ENCODE peak calls at places on chromosome 1, in ten cellular contexts. K is HFF-Myc; M is stimulated activated naive CD8-positive, alpha-beta T cell treated with anti-CD3 and anti-CD28 coated beads, Interleukin-15, Interleukin-2, amounts not matched to agents 100 U/mL and 50 U/mL, for 24 hours; B is RPMI7951; N is CD8-positive, alpha-beta T cell; O is germinal center; C is NCI-H1694; X is cerebellar cortex; H is NAMALWA; E is sciatic nerve. R is an unnamed sample.

GRCh38 chr1:109910963-109911798 is 532 bp downstream of the CSF1 start:
- DNase-seq in E (no peak), K (no peak), C (no peak), O (peak), H (no peak), N (no peak), B (no peak), X (no peak), M (peak), R (peak)

GRCh38 chr1:36415661-36416346 is 18.1 kb upstream of the LSM10 start:
- DNase-seq in K (no peak), O (no peak), C (no peak), B (no peak), X (no peak), E (no peak), M (no peak), N (no peak), H (no peak), R (no peak)

GRCh38 chr1:48200166-48200900 is 22.2 kb upstream of the SLC5A9 start:
- DNase-seq in M (no peak), E (no peak), C (no peak), H (no peak), N (no peak), K (no peak), O (no peak), B (peak), X (no peak), R (no peak)

GRCh38 chr1:50827546-50827945 is 132.5 kb downstream of the FAF1 start:
- DNase-seq in X (no peak), K (no peak), N (no peak), B (no peak), E (no peak), C (no peak), H (no peak), O (no peak), M (no peak), R (no peak)

GRCh38 chr1:178086294-178087255 is 7.3 kb upstream of the RASAL2 start:
- DNase-seq in N (no peak), H (peak), X (no peak), M (no peak), E (no peak), B (peak), O (no peak), C (no peak), K (no peak), R (no peak)

GRCh38 chr1:205519541-205520131 is 15.2 kb downstream of the CDK18 start:
- DNase-seq in E (no peak), O (no peak), B (peak), N (no peak), H (no peak), X (no peak), M (no peak), C (no peak), K (no peak), R (no peak)

GRCh38 chr1:93758842-93759515 is 77.3 kb upstream of the BCAR3 start:
- DNase-seq in M (peak), B (peak), O (no peak), N (no peak), C (no peak), E (no peak), H (no peak), K (no peak), X (no peak), R (no peak)

GRCh38 chr1:177849130-177849529 is 120.7 kb downstream of the SEC16B start:
- DNase-seq in H (no peak), N (no peak), B (no peak), O (no peak), C (no peak), M (no peak), K (no peak), E (no peak), X (no peak), R (no peak)

GRCh38 chr1:15370781-15371467 is 38.8 kb upstream of the EFHD2 start:
- DNase-seq in K (no peak), M (no peak), C (no peak), H (no peak), O (no peak), X (peak), B (no peak), N (no peak), E (no peak), R (no peak)

GRCh38 chr1:221998781-221999180 is 256.9 kb upstream of the DUSP10 start:
- DNase-seq in K (no peak), X (no peak), B (no peak), C (no peak), M (no peak), E (no peak), O (no peak), N (no peak), H (no peak), R (no peak)

GRCh38 chr1:86648255-86648654 is 56.1 kb upstream of the SH3GLB1 start:
- DNase-seq in C (no peak), N (no peak), B (peak), M (no peak), X (no peak), E (no peak), H (peak), K (peak), O (peak), R (no peak)

GRCh38 chr1:15189692-15190321 is 36.3 kb downstream of the TMEM51 start:
- DNase-seq in O (no peak), C (no peak), M (no peak), E (no peak), B (peak), N (no peak), K (no peak), H (no peak), X (no peak), R (no peak)

GRCh38 chr1:73674945-73675561 is 522.9 kb downstream of the LRRIQ3 start:
- DNase-seq in H (peak), C (peak), K (no peak), N (no peak), O (no peak), E (no peak), B (peak), X (peak), M (no peak), R (no peak)

GRCh38 chr1:21492171-21492625 is 17.0 kb upstream of the ALPL start:
- DNase-seq in B (no peak), M (no peak), N (no peak), E (no peak), C (no peak), H (no peak), O (no peak), K (no peak), X (no peak), R (no peak)

GRCh38 chr1:53562256-53562982 is 103.2 kb downstream of the DMRTB1 start:
- DNase-seq in B (no peak), K (no peak), E (peak), N (no peak), X (no peak), C (no peak), H (no peak), M (peak), O (no peak), R (no peak)

GRCh38 chr1:238658766-238659165 is 727.6 kb upstream of the CHRM3 start:
- DNase-seq in N (no peak), X (no peak), B (peak), O (no peak), C (no peak), M (no peak), H (no peak), E (no peak), K (no peak), R (no peak)

GRCh38 chr1:89425056-89425455 is 61.2 kb downstream of the GBP6 start:
- DNase-seq in C (no peak), X (no peak), O (no peak), H (no peak), M (no peak), K (no peak), N (no peak), B (no peak), E (no peak), R (no peak)

GRCh38 chr1:170533331-170533730 is 1.4 kb downstream of the GORAB start:
- DNase-seq in X (no peak), N (no peak), M (no peak), E (no peak), O (no peak), H (no peak), B (peak), K (no peak), C (no peak), R (no peak)

GRCh38 chr1:81834921-81835698 is 34.4 kb downstream of the ADGRL2 start:
- DNase-seq in B (peak), K (no peak), H (no peak), O (no peak), E (peak), C (no peak), N (no peak), X (no peak), M (no peak), R (no peak)

GRCh38 chr1:58884706-58885661 is 101.1 kb upstream of the JUN start:
- DNase-seq in B (no peak), M (peak), E (peak), N (no peak), H (no peak), O (no peak), X (no peak), K (no peak), C (no peak), R (no peak)

GRCh38 chr1:41658444-41659158 is 174.1 kb upstream of the EDN2 start:
- DNase-seq in M (no peak), C (no peak), K (no peak), H (no peak), X (no peak), B (no peak), N (no peak), O (no peak), E (no peak), R (no peak)

GRCh38 chr1:46530791-46531409 is 20.5 kb downstream of the KNCN start:
- DNase-seq in M (no peak), E (no peak), O (no peak), X (no peak), B (no peak), C (no peak), N (no peak), K (no peak), H (no peak), R (no peak)

GRCh38 chr1:89896105-89896942 is 75.5 kb downstream of the LRRC8D start:
- DNase-seq in O (no peak), C (no peak), X (no peak), E (no peak), N (no peak), H (no peak), B (no peak), M (no peak), K (no peak), R (no peak)

GRCh38 chr1:207805841-207806421 is 54.1 kb downstream of the CD46 start:
- DNase-seq in N (no peak), K (peak), H (no peak), M (no peak), C (no peak), X (peak), E (peak), O (no peak), B (peak), R (no peak)

GRCh38 chr1:228000416-228000815 is 6.4 kb upstream of the WNT3A start:
- DNase-seq in O (no peak), K (no peak), C (no peak), H (no peak), N (no peak), M (no peak), X (no peak), E (peak), B (no peak), R (no peak)

GRCh38 chr1:71081697-71082080 is 854 bp upstream of the ZRANB2 start:
- DNase-seq in N (no peak), E (no peak), X (no peak), B (no peak), K (no peak), M (peak), C (no peak), H (peak), O (no peak), R (no peak)

GRCh38 chr1:207579436-207579799 is 65.5 kb upstream of the CR1L start:
- DNase-seq in O (peak), X (peak), E (no peak), M (peak), K (peak), C (peak), B (peak), N (no peak), H (peak), R (peak)

GRCh38 chr1:81126989-81127571 is 673.7 kb upstream of the ADGRL2 start:
- DNase-seq in O (no peak), N (no peak), E (no peak), X (no peak), K (no peak), B (no peak), H (peak), C (no peak), M (no peak), R (no peak)

GRCh38 chr1:177948336-177948972 is 21.4 kb downstream of the SEC16B start:
- DNase-seq in O (peak), C (peak), B (peak), N (no peak), E (peak), X (peak), K (peak), H (peak), M (peak), R (peak)

R was measured in neural crest cell.